ENCODE peak calls at places on chromosomes 3 and 15, in six cellular contexts. I is activated T-cell treated with anti-CD3 and anti-CD28 coated beads for 24 hours; S is aorta; O is heart left ventricle; U is stimulated activated CD8-positive, alpha-beta memory T cell treated with anti-CD3 and anti-CD28 coated beads, Interleukin-2, amount 100 ng/mL, for 1 hour; A is left cardiac atrium. J is an unnamed sample.

GRCh38 chr15:90449206-90449735 is 61.2 kb downstream of the IQGAP1 start:
- DNase-seq in S (no peak), I (no peak), A (no peak), O (no peak), U (no peak), J (peak)

GRCh38 chr3:196080517-196080841 is 1.4 kb downstream of the TFRC start:
- DNase-seq in S (no peak), U (no peak), I (no peak), O (no peak), A (no peak), J (no peak)

GRCh38 chr15:40554164-40554530 is 10.7 kb downstream of the CCDC32 start:
- DNase-seq in I (no peak), O (no peak), U (no peak), S (no peak), A (no peak), J (no peak)

GRCh38 chr15:52797625-52798501 is 7.7 kb upstream of the ONECUT1 start:
- DNase-seq in A (peak), S (no peak), O (no peak), I (no peak), U (no peak), J (no peak)

GRCh38 chr15:22947101-22948000 is 32.8 kb downstream of the CYFIP1 start:
- DNase-seq in U (no peak), I (no peak), S (no peak), A (no peak), O (no peak), J (no peak)

GRCh38 chr3:142618917-142619401 is 22.8 kb downstream of the PLS1 start:
- DNase-seq in S (no peak), U (no peak), I (no peak), A (no peak), O (no peak), J (no peak)

GRCh38 chr15:92393287-92393993 is at the start of gene ST8SIA2:
- DNase-seq in O (no peak), A (no peak), S (no peak), I (no peak), U (no peak), J (no peak)

GRCh38 chr3:189652042-189652441 is 20.9 kb downstream of the TP63 start:
- DNase-seq in I (no peak), S (no peak), A (no peak), U (no peak), O (no peak), J (no peak)

GRCh38 chr3:65060904-65061303 is 373.1 kb upstream of the ADAMTS9 start:
- DNase-seq in S (no peak), O (no peak), A (no peak), U (no peak), I (no peak), J (no peak)

GRCh38 chr3:114525278-114525677 is 231.4 kb downstream of the TIGIT start:
- DNase-seq in O (no peak), U (no peak), S (no peak), I (no peak), A (no peak), J (no peak)

GRCh38 chr3:14523792-14524191 is 16.4 kb downstream of the GRIP2 start:
- DNase-seq in O (no peak), U (no peak), A (peak), I (no peak), S (peak), J (no peak)

GRCh38 chr3:7160689-7161088 is 299.8 kb downstream of the GRM7 start:
- DNase-seq in O (no peak), U (no peak), A (no peak), S (no peak), I (no peak), J (no peak)

GRCh38 chr15:63243776-63244175 is 33.6 kb upstream of the APH1B start:
- DNase-seq in A (no peak), S (no peak), O (no peak), I (no peak), U (no peak), J (no peak)

GRCh38 chr15:83982748-83983147 is 252.8 kb upstream of the GOLGA6L4 start:
- DNase-seq in S (no peak), O (no peak), U (no peak), I (no peak), A (no peak), J (no peak)

GRCh38 chr3:123085293-123085949 is 18.6 kb downstream of the PDIA5 start:
- DNase-seq in A (no peak), U (no peak), O (no peak), I (no peak), S (no peak), J (no peak)

GRCh38 chr3:177294221-177294620 is 96.9 kb upstream of the TBL1XR1 start:
- DNase-seq in S (no peak), A (peak), I (no peak), O (peak), U (no peak), J (peak)

GRCh38 chr3:66038384-66038725 is 363 bp downstream of the MAGI1 start:
- DNase-seq in I (no peak), O (peak), A (no peak), U (no peak), S (peak), J (no peak)